ENCODE peak calls at places on chromosomes 6 and 20, in ten cellular contexts. W is naive thymus-derived CD4-positive, alpha-beta T cell; S is body of pancreas; N is activated T-cell treated with anti-CD3 and anti-CD28 coated beads, Interleukin-2, amount 50 U/mL, for 4 hours; D is right lobe of liver; M is upper lobe of right lung; Z is lower lobe of right lung; T is sciatic nerve; X is activated naive CD4-positive, alpha-beta T cell treated with anti-CD3 and anti-CD28 coated beads, Interleukin-2, amount 50 U/mL, for 72 hours; I is pancreas. B is an unnamed sample.

GRCh38 chr20:39702716-39703349 is 740.7 kb downstream of the DHX35 start:
- ATAC-seq in W (no peak), S (no peak), N (no peak), D (no peak), M (no peak), Z (no peak), T (no peak), X (no peak), I (peak), B (no peak)

GRCh38 chr20:37042986-37043972 is 52.5 kb downstream of the RBL1 start:
- ATAC-seq in W (peak), S (no peak), N (peak), D (no peak), M (peak), Z (peak), T (no peak), X (peak), I (no peak), B (no peak)

GRCh38 chr20:29409833-29410804 is 1847.3 kb upstream of the DEFB115 start:
- ATAC-seq in W (no peak), S (no peak), N (peak), D (no peak), M (peak), Z (peak), T (no peak), X (no peak), I (peak), B (no peak)

GRCh38 chr20:20480689-20481088 is 112.8 kb downstream of the INSM1 start:
- ATAC-seq in W (no peak), S (no peak), N (peak), D (peak), M (peak), Z (peak), T (no peak), X (peak), I (peak), B (peak)

GRCh38 chr6:88655586-88655985 is 307.8 kb downstream of the RNGTT start:
- ATAC-seq in W (no peak), S (no peak), N (no peak), D (no peak), M (no peak), Z (no peak), T (no peak), X (peak), I (no peak), B (no peak)

GRCh38 chr6:18997375-18997826 is 610.3 kb downstream of the RNF144B start:
- ATAC-seq in W (no peak), S (peak), N (no peak), D (peak), M (peak), Z (peak), T (peak), X (no peak), I (peak), B (peak)

GRCh38 chr6:146358341-146359046 is 185.1 kb upstream of the RAB32 start:
- ATAC-seq in W (no peak), S (no peak), N (no peak), D (no peak), M (no peak), Z (peak), T (no peak), X (peak), I (no peak), B (peak)

GRCh38 chr6:109079981-109080380 is 14.7 kb downstream of the SESN1 start:
- ATAC-seq in W (no peak), S (no peak), N (no peak), D (no peak), M (no peak), Z (no peak), T (peak), X (no peak), I (no peak), B (no peak)

GRCh38 chr6:26333458-26334297 is 31.3 kb upstream of the BTN3A2 start:
- ATAC-seq in W (no peak), S (no peak), N (no peak), D (no peak), M (no peak), Z (no peak), T (no peak), X (no peak), I (no peak), B (no peak)

GRCh38 chr20:63046841-63047240 is 40.1 kb upstream of the BHLHE23 start:
- ATAC-seq in W (no peak), S (no peak), N (no peak), D (no peak), M (no peak), Z (no peak), T (no peak), X (no peak), I (no peak), B (no peak)

B was measured in esophagus mucosa.